ENCODE peak calls at places on chromosomes 4 and X, in seven cellular contexts. W, N, Z, U, S, V and G are unnamed samples.
A peak's percentile ranks its signal among the peaks of the same experiment; 100 is the strongest.

GRCh38 chr4:184399505-184399893 is 74.9 kb downstream of the IRF2 start:
- DNase-seq in W (no peak), N (no peak), Z (no peak), U (peak; percentile 29), S (no peak), V (no peak), G (no peak)

GRCh38 chrX:153922932-153923857 is 2.9 kb downstream of the ARHGAP4 start:
- DNase-seq in W (peak; percentile 72), N (no peak), Z (peak; percentile 58), U (peak; percentile 70), S (peak; percentile 66), V (peak; percentile 30), G (peak; percentile 12)

GRCh38 chrX:66632473-66632872 is 6.4 kb downstream of the EDA2R start:
- DNase-seq in W (no peak), N (no peak), Z (no peak), U (peak; percentile 13), S (peak; percentile 29), V (no peak), G (no peak)

GRCh38 chr4:39947963-39948362 is 29.7 kb downstream of the PDS5A start:
- DNase-seq in W (no peak), N (no peak), Z (no peak), U (no peak), S (no peak), V (no peak), G (no peak)

GRCh38 chr4:650951-651883 is 22.9 kb downstream of the ATP5ME start:
- DNase-seq in W (no peak), N (no peak), Z (no peak), U (no peak), S (no peak), V (no peak), G (peak; percentile 73)

GRCh38 chrX:69137371-69137881 is 27.8 kb downstream of the PJA1 start:
- DNase-seq in W (no peak), N (no peak), Z (no peak), U (peak; percentile 83), S (peak; percentile 41), V (peak; percentile 86), G (no peak)

GRCh38 chrX:129606918-129607317 is 47.8 kb downstream of the APLN start:
- DNase-seq in W (peak; percentile 30), N (peak; percentile 35), Z (peak; percentile 75), U (peak; percentile 61), S (peak; percentile 83), V (peak; percentile 19), G (peak; percentile 54)

GRCh38 chrX:83416273-83416672 is 91.8 kb upstream of the POU3F4 start:
- DNase-seq in W (no peak), N (peak; percentile 0), Z (no peak), U (no peak), S (peak; percentile 5), V (no peak), G (no peak)

GRCh38 chrX:104189862-104190261 is 23.6 kb downstream of the FAM199X start:
- DNase-seq in W (no peak), N (no peak), Z (no peak), U (no peak), S (no peak), V (no peak), G (no peak)

GRCh38 chr4:139956436-139957107 is 197.4 kb downstream of the MAML3 start:
- DNase-seq in W (no peak), N (no peak), Z (no peak), U (peak; percentile 79), S (no peak), V (no peak), G (no peak)